ENCODE peak calls at places on chromosomes 11 and 22, in six cellular contexts. O is IMR-90, K is H9, B is H1, H is neuronal stem cell, N is trophoblast cell. D is an unnamed sample.

GRCh38 chr22:38016182-38017078 is 32.1 kb upstream of the SOX10 start:
- DNase-seq in O (peak; percentile 58), K (no peak), B (peak; percentile 65), H (peak; percentile 44), N (no peak), D (no peak)

GRCh38 chr11:95641506-95641905 is 148.1 kb downstream of the FAM76B start:
- DNase-seq in O (no peak), K (no peak), B (no peak), H (no peak), N (no peak), D (no peak)

GRCh38 chr22:44391026-44391425 is 78.3 kb upstream of the SHISAL1 start:
- DNase-seq in O (no peak), K (peak; percentile 22), B (no peak), H (no peak), N (no peak), D (no peak)

GRCh38 chr11:18907391-18907790 is 31.8 kb downstream of the MRGPRX1 start:
- DNase-seq in O (no peak), K (no peak), B (no peak), H (no peak), N (no peak), D (no peak)

GRCh38 chr22:48688366-48688765 is 1139.3 kb downstream of the BRD1 start:
- DNase-seq in O (no peak), K (no peak), B (no peak), H (no peak), N (no peak), D (no peak)

GRCh38 chr11:9884601-9885000 is 220.7 kb downstream of the SWAP70 start:
- DNase-seq in O (peak; percentile 57), K (no peak), B (no peak), H (no peak), N (no peak), D (peak; percentile 14)

GRCh38 chr11:117950999-117951961 is 22.1 kb upstream of the TMPRSS13 start:
- DNase-seq in O (no peak), K (no peak), B (peak; percentile 32), H (no peak), N (no peak), D (no peak)

GRCh38 chr11:72238040-72238450 is 5.9 kb downstream of the PHOX2A start:
- DNase-seq in O (peak; percentile 67), K (peak; percentile 97), B (peak; percentile 92), H (peak; percentile 71), N (peak; percentile 61), D (peak; percentile 72)

GRCh38 chr11:65672180-65672860 is 9.6 kb upstream of the RELA start:
- DNase-seq in O (no peak), K (no peak), B (no peak), H (no peak), N (no peak), D (no peak)

GRCh38 chr22:45870011-45870410 is 107.0 kb downstream of the WNT7B start:
- DNase-seq in O (no peak), K (no peak), B (no peak), H (no peak), N (no peak), D (no peak)

GRCh38 chr11:62851807-62852522 is 12.6 kb upstream of the WDR74 start:
- DNase-seq in O (no peak), K (no peak), B (no peak), H (no peak), N (no peak), D (no peak)

GRCh38 chr11:126280595-126280994 is 2.3 kb upstream of the TIRAP start:
- DNase-seq in O (no peak), K (no peak), B (no peak), H (no peak), N (no peak), D (no peak)

GRCh38 chr11:102836290-102836875 is 7.0 kb downstream of the MMP3 start:
- DNase-seq in O (peak; percentile 78), K (no peak), B (no peak), H (no peak), N (no peak), D (peak; percentile 24)

GRCh38 chr22:27990879-27991278 is 71.8 kb upstream of the PITPNB start:
- DNase-seq in O (peak; percentile 8), K (peak; percentile 89), B (peak; percentile 83), H (peak; percentile 21), N (peak; percentile 55), D (peak; percentile 49)

GRCh38 chr11:72470386-72470785 is 36.1 kb upstream of the CLPB start:
- DNase-seq in O (no peak), K (no peak), B (no peak), H (no peak), N (no peak), D (no peak)

GRCh38 chr11:103537904-103538502 is 428.8 kb downstream of the DYNC2H1 start:
- DNase-seq in O (peak; percentile 47), K (no peak), B (no peak), H (no peak), N (peak; percentile 19), D (peak; percentile 26)

GRCh38 chr11:104254347-104254746 is 90.4 kb upstream of the PDGFD start:
- DNase-seq in O (no peak), K (peak; percentile 85), B (peak; percentile 87), H (peak; percentile 71), N (no peak), D (peak; percentile 41)

GRCh38 chr11:11396290-11397042 is 43.4 kb upstream of the CSNK2A3 start:
- DNase-seq in O (peak; percentile 97), K (no peak), B (no peak), H (no peak), N (peak; percentile 25), D (peak; percentile 96)

GRCh38 chr22:37044634-37045625 is 6.6 kb upstream of the KCTD17 start:
- DNase-seq in O (peak; percentile 7), K (no peak), B (no peak), H (no peak), N (no peak), D (no peak)

GRCh38 chr11:134086376-134086775 is 17.5 kb downstream of the JAM3 start:
- DNase-seq in O (no peak), K (no peak), B (no peak), H (no peak), N (no peak), D (no peak)

GRCh38 chr11:10322830-10323792 is 18.2 kb downstream of the ADM start:
- DNase-seq in O (peak; percentile 93), K (no peak), B (no peak), H (no peak), N (peak; percentile 80), D (peak; percentile 95)

GRCh38 chr11:77560605-77561004 is 29.1 kb upstream of the AQP11 start:
- DNase-seq in O (peak; percentile 69), K (no peak), B (no peak), H (no peak), N (peak; percentile 16), D (peak; percentile 20)

GRCh38 chr11:18171377-18172000 is 1.1 kb upstream of the MRGPRX4 start:
- DNase-seq in O (no peak), K (peak; percentile 56), B (no peak), H (peak; percentile 6), N (no peak), D (peak; percentile 14)

GRCh38 chr22:19275919-19276600 is 15.5 kb downstream of the CLTCL1 start:
- DNase-seq in O (no peak), K (no peak), B (peak; percentile 24), H (no peak), N (no peak), D (no peak)

GRCh38 chr11:121334973-121335711 is 42.6 kb downstream of the SC5D start:
- DNase-seq in O (no peak), K (no peak), B (no peak), H (no peak), N (no peak), D (no peak)

GRCh38 chr11:120172921-120173705 is 35.2 kb upstream of the TRIM29 start:
- DNase-seq in O (no peak), K (no peak), B (no peak), H (no peak), N (no peak), D (no peak)

GRCh38 chr11:35463211-35463810 is 44.0 kb upstream of the SLC1A2 start:
- DNase-seq in O (no peak), K (no peak), B (no peak), H (no peak), N (no peak), D (no peak)

GRCh38 chr11:126163074-126163700 is 48.3 kb downstream of the RPUSD4 start:
- DNase-seq in O (peak; percentile 96), K (no peak), B (no peak), H (peak; percentile 60), N (no peak), D (peak; percentile 84)

GRCh38 chr11:117072517-117073218 is 25.6 kb downstream of the SIK3 start:
- DNase-seq in O (peak; percentile 96), K (no peak), B (no peak), H (no peak), N (peak; percentile 72), D (peak; percentile 96)

DNA sequence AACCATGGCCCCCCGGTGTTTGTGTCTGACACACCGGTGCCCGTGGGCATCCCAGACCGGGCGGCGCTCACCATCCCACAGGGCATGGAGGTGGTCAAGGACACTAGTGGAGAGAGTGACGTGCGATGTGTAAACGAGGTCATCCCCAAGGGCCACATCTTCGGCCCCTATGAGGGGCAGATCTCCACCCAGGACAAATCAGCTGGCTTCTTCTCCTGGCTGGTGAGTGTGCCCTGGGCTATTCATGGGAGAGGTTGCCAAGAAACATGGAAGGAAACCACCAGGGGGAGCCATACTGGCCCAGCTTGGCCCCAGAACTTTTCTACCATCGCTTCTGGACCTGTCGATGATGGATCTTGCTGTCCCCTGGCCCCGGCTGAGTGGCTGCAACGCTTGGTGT is 36.5 kb downstream of the PRDM11 start:
- DNase-seq in O (peak; percentile 19), K (peak; percentile 52), B (peak; percentile 62), H (no peak), N (no peak), D (peak; percentile 32)
- H4K91ac ChIP-seq in O (no peak overlapping the region), K (no peak overlapping the region), B (no peak overlapping the region), H (no peak overlapping the region), N (no peak overlapping the region), D (no peak overlapping the region)

DNA sequence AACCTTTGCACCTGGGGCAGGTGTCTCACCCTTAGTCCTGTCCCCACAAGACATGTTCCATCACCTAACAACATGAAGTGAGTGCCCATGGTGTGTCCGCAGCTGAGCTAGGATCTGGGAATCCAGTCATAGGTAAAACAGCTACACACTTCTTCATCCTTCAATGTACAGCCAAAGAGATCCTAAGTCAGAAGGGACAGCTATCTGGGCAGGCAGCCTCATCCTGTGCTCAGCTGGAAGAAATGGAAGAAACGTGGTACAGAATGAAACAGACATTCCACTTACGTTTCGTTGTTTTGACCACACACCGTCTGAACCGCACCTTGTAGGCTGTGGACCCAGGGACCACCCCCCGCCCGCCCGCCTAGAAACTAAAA is 30.8 kb downstream of the PDGFB start:
- DNase-seq in O (no peak), K (no peak), B (no peak), H (no peak), N (no peak), D (no peak)
- H3K23ac ChIP-seq in O (no peak overlapping the region), K (no peak overlapping the region), B (no peak overlapping the region), H (no peak overlapping the region), N (no peak overlapping the region), D (no peak overlapping the region)

DNA sequence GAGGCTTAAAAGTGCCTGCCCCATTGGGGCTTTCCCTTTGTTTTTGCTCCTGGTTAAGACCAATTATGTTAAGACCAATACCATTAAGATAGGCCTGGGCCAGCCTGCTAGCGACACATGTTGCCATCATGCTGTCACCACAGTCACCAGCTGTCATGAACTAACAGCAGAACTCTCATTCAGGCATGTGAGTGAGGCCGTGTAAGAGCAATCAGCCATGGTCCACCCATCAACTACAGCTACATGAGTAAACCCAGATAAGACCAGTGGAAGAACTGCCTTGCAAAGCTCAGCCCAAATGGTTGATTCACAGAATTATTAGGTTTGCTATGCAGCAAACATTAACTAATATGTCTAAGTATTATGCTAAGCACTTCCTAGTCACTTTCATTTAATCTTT is 19.9 kb downstream of the GLYAT start:
- DNase-seq in O (no peak), K (no peak), B (no peak), H (no peak), N (no peak), D (no peak)
- H3K9me3 ChIP-seq in O (no peaks in the 10 kb centered on the region), K (peaks cover 64% of the 10 kb centered on the region), B (peaks cover 40% of the 10 kb centered on the region), H (no peaks in the 10 kb centered on the region), N (peaks cover 6% of the 10 kb centered on the region), D (peaks cover 3% of the 10 kb centered on the region)

GRCh38 chr22:22888509-22889353 is 1.1 kb downstream of the IGLL5 start:
- DNase-seq in O (no peak), K (no peak), B (no peak), H (no peak), N (no peak), D (no peak)
- H4K91ac ChIP-seq in O (no peak overlapping the region), K (no peak overlapping the region), B (no peak overlapping the region), H (no peak overlapping the region), N (no peak overlapping the region), D (no peak overlapping the region)